ENCODE peak calls at places on chromosomes 2 and 18, in nine cellular contexts. V, I, Z, J, T, S, F, G and K are unnamed samples.
A peak's percentile ranks its signal among the peaks of the same experiment; 100 is the strongest.

GRCh38 chr2:60365556-60365955 is 187.9 kb downstream of the BCL11A start:
- DNase-seq in J (no peak), I (no peak), T (no peak), S (no peak), F (peak; percentile 11), V (peak; percentile 6), Z (no peak), G (no peak), K (no peak)

GRCh38 chr18:55589625-55590291 is 1.8 kb upstream of the TCF4 start:
- DNase-seq in I (peak; percentile 88), S (peak; percentile 98), T (peak; percentile 83), G (peak; percentile 93), V (peak; percentile 93), F (peak; percentile 95), Z (peak; percentile 85), J (peak; percentile 40), K (peak; percentile 27)

GRCh38 chr2:173032032-173032431 is 43.6 kb upstream of the MAP3K20 start:
- DNase-seq in Z (no peak), S (no peak), V (no peak), J (no peak), G (no peak), T (no peak), F (no peak), I (no peak), K (no peak)

GRCh38 chr2:218081695-218082094 is 12.6 kb downstream of the RUFY4 start:
- DNase-seq in G (no peak), F (peak; percentile 67), I (no peak), Z (no peak), J (no peak), T (no peak), V (peak; percentile 11), S (peak; percentile 86), K (no peak)

GRCh38 chr2:237743561-237744269 is 54.9 kb upstream of the RBM44 start:
- DNase-seq in Z (peak; percentile 96), F (peak; percentile 29), J (no peak), I (no peak), S (peak; percentile 74), V (no peak), T (no peak), G (no peak), K (no peak)

GRCh38 chr2:128404709-128405466 is 86.2 kb upstream of the HS6ST1 start:
- DNase-seq in G (peak; percentile 14), S (no peak), Z (no peak), J (no peak), I (no peak), F (no peak), T (no peak), V (no peak), K (no peak)

GRCh38 chr2:224354631-224355211 is 47.2 kb downstream of the FAM124B start:
- DNase-seq in J (no peak), V (no peak), F (no peak), I (no peak), G (no peak), T (no peak), S (no peak), Z (no peak), K (no peak)

GRCh38 chr2:39530423-39530866 is 93.4 kb upstream of the MAP4K3 start:
- DNase-seq in S (peak; percentile 90), Z (no peak), I (no peak), G (no peak), T (no peak), V (no peak), J (no peak), F (peak; percentile 62), K (no peak)

GRCh38 chr2:231680992-231681852 is 27.1 kb upstream of the PTMA start:
- DNase-seq in J (no peak), V (peak; percentile 92), I (peak; percentile 75), F (peak; percentile 86), T (no peak), S (peak; percentile 83), G (peak; percentile 99), Z (peak; percentile 61), K (no peak)

GRCh38 chr18:53375641-53376040 is 848.8 kb downstream of the MBD2 start:
- DNase-seq in F (no peak), G (no peak), V (no peak), T (no peak), Z (no peak), S (no peak), J (no peak), I (no peak), K (no peak)

GRCh38 chr18:11544060-11544633 is 65.2 kb upstream of the SLC35G4 start:
- DNase-seq in F (no peak), J (no peak), I (no peak), G (no peak), V (no peak), T (no peak), Z (no peak), S (no peak), K (no peak)

GRCh38 chr2:55119711-55120487 is 69.6 kb upstream of the RTN4 start:
- DNase-seq in G (no peak), V (no peak), I (no peak), F (no peak), Z (no peak), T (no peak), J (no peak), S (peak; percentile 67), K (no peak)

GRCh38 chr2:72982219-72982618 is 64.9 kb downstream of the EMX1 start:
- DNase-seq in J (no peak), T (no peak), I (no peak), F (peak; percentile 9), V (no peak), S (peak; percentile 9), Z (no peak), G (no peak), K (no peak)

GRCh38 chr2:96413067-96413722 is 77.6 kb downstream of the NCAPH start:
- DNase-seq in F (peak; percentile 36), G (no peak), S (no peak), J (no peak), Z (no peak), T (no peak), I (no peak), V (no peak), K (no peak)

GRCh38 chr2:234564719-234565118 is 67.8 kb upstream of the ARL4C start:
- DNase-seq in Z (no peak), S (peak; percentile 60), T (no peak), F (peak; percentile 66), I (no peak), G (peak; percentile 55), V (no peak), J (no peak), K (no peak)

GRCh38 chr2:207115715-207116364 is 49.9 kb downstream of the KLF7 start:
- DNase-seq in S (peak; percentile 79), V (no peak), Z (no peak), F (no peak), G (peak; percentile 39), I (peak; percentile 32), J (no peak), T (no peak), K (no peak)

GRCh38 chr2:241193276-241193675 is 4.8 kb downstream of the ANO7 start:
- DNase-seq in Z (no peak), T (no peak), G (no peak), I (no peak), J (no peak), S (no peak), V (no peak), F (no peak), K (no peak)

GRCh38 chr2:225276207-225276606 is 123.3 kb upstream of the NYAP2 start:
- DNase-seq in T (no peak), F (no peak), V (no peak), Z (no peak), G (no peak), S (no peak), I (no peak), J (no peak), K (no peak)

GRCh38 chr2:38106420-38107182 is 30.6 kb upstream of the CYP1B1 start:
- DNase-seq in I (no peak), S (peak; percentile 82), G (no peak), J (no peak), V (no peak), T (no peak), F (peak; percentile 82), Z (peak; percentile 93), K (no peak)

GRCh38 chr2:147416099-147416498 is 428.7 kb upstream of the ACVR2A start:
- DNase-seq in T (no peak), G (no peak), S (peak; percentile 11), V (no peak), F (peak; percentile 51), J (no peak), I (no peak), Z (peak; percentile 86), K (no peak)

GRCh38 chr18:59846814-59847490 is 52.8 kb upstream of the PMAIP1 start:
- DNase-seq in T (no peak), J (no peak), Z (peak; percentile 70), V (peak; percentile 47), I (no peak), F (peak; percentile 41), S (peak; percentile 49), G (no peak), K (no peak)

GRCh38 chr18:64333584-64333983 is 184.7 kb upstream of the LINC00305 start:
- DNase-seq in I (no peak), F (no peak), T (no peak), S (no peak), G (no peak), J (no peak), V (no peak), Z (no peak), K (no peak)

GRCh38 chr18:8620845-8621244 is 11.6 kb downstream of the RAB12 start:
- DNase-seq in G (no peak), S (no peak), I (no peak), F (no peak), Z (no peak), V (no peak), J (no peak), T (no peak), K (no peak)
- H3K9me3 ChIP-seq in G (peaks cover 5% of the 10 kb centered on the region), S (no peaks in the 10 kb centered on the region), I (no peaks in the 10 kb centered on the region), F (no peaks in the 10 kb centered on the region), Z (peaks cover 13% of the 10 kb centered on the region), V (no peaks in the 10 kb centered on the region), J (no peaks in the 10 kb centered on the region), T (no peaks in the 10 kb centered on the region), K (no peaks in the 10 kb centered on the region)

GRCh38 chr2:4483050-4483449 is 779.7 kb downstream of the DCDC2C start:
- DNase-seq in V (no peak), I (no peak), G (no peak), T (no peak), F (no peak), J (no peak), S (no peak), Z (no peak), K (no peak)
- H3K9me3 ChIP-seq in V (peaks cover 13% of the 10 kb centered on the region), I (no peaks in the 10 kb centered on the region), G (no peaks in the 10 kb centered on the region), T (peaks cover 14% of the 10 kb centered on the region), F (no peaks in the 10 kb centered on the region), J (no peaks in the 10 kb centered on the region), S (no peaks in the 10 kb centered on the region), Z (no peaks in the 10 kb centered on the region), K (no peaks in the 10 kb centered on the region)

DNA sequence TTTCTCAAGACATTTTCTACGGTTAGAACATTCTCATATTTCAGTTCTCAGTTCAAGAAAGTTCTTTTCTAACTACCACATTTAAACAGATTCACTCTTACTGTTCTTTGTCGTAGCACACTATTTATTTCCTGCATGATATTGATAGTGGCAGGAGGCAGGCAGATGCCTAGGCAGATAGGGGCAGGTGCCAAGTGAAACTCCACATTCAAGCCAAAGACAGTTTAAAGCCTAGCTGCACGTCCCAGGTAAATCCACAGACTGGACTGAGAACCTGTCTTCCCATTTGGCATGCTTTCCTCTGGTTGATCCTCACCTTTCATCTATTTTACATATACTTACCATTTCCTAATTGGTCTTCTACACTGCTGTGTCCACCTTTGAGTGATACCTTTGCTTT is 359.3 kb downstream of the TMX3 start:
- DNase-seq in Z (no peak), F (no peak), V (no peak), S (no peak), T (no peak), J (no peak), I (no peak), G (no peak), K (no peak)
- H3K9me3 ChIP-seq in Z (no peaks in the 10 kb centered on the region), F (no peaks in the 10 kb centered on the region), V (no peaks in the 10 kb centered on the region), S (peaks cover 4% of the 10 kb centered on the region), T (peaks cover 18% of the 10 kb centered on the region), J (no peaks in the 10 kb centered on the region), I (no peaks in the 10 kb centered on the region), G (peaks cover 14% of the 10 kb centered on the region), K (no peaks in the 10 kb centered on the region)

GRCh38 chr18:79899609-79900435 is 51.6 kb downstream of the SLC66A2 start:
- DNase-seq in T (no peak), F (no peak), I (no peak), S (no peak), G (no peak), V (peak; percentile 18), Z (no peak), J (no peak), K (no peak)
- H3K9me3 ChIP-seq in T (peaks cover 38% of the 10 kb centered on the region), F (peaks cover 3% of the 10 kb centered on the region), I (no peaks in the 10 kb centered on the region), S (peaks cover 2% of the 10 kb centered on the region), G (peaks cover 19% of the 10 kb centered on the region), V (peaks cover 28% of the 10 kb centered on the region), Z (peaks cover 33% of the 10 kb centered on the region), J (peaks cover 31% of the 10 kb centered on the region), K (peaks cover 10% of the 10 kb centered on the region)